ENCODE peak calls at places on chromosomes 12 and 14, in seven cellular contexts. G is body of pancreas; T is memory B cell; P is BJ; Y is activated naive CD8-positive, alpha-beta T cell treated with anti-CD3 and anti-CD28 coated beads, Interleukin-2, amount 10 ng/mL, durations not matched to agents 7 days and 5 days; Z is stimulated activated CD4-positive, alpha-beta T cell treated with anti-CD3 and anti-CD28 coated beads, Interleukin-12 subunit alpha, Interleukin-12 subunit beta, amount 100 ng/mL, for 4 hours; L is WTC11. M is an unnamed sample.

GRCh38 chr12:79847417-79847816 is 87.5 kb downstream of the PPP1R12A start:
- DNase-seq in P (no peak), Z (no peak), L (no peak), T (no peak), Y (no peak), G (no peak), M (no peak)

GRCh38 chr14:76900406-76901085 is 74.3 kb downstream of the LRRC74A start:
- DNase-seq in Y (no peak), P (no peak), Z (no peak), G (no peak), T (no peak), L (no peak), M (no peak)

GRCh38 chr12:113903381-113903863 is 62.7 kb downstream of the RBM19 start:
- DNase-seq in L (no peak), Z (no peak), P (peak; percentile 38), T (no peak), G (no peak), Y (no peak), M (no peak)

GRCh38 chr12:124740691-124741137 is 123.0 kb downstream of the SCARB1 start:
- DNase-seq in L (no peak), Y (no peak), G (peak; percentile 38), P (no peak), T (no peak), Z (peak; percentile 27), M (no peak)

GRCh38 chr12:17062296-17063061 is 456.5 kb upstream of the LMO3 start:
- DNase-seq in P (no peak), Z (no peak), L (no peak), Y (no peak), T (no peak), G (no peak), M (no peak)

GRCh38 chr12:37547611-37548010 is 769.0 kb upstream of the ALG10B start:
- DNase-seq in L (no peak), P (no peak), T (no peak), G (no peak), Y (no peak), Z (no peak), M (no peak)

GRCh38 chr14:56044196-56044595 is 74.0 kb upstream of the PELI2 start:
- DNase-seq in L (no peak), Z (no peak), Y (no peak), P (no peak), T (no peak), G (no peak), M (no peak)

GRCh38 chr12:67151891-67152290 is 117.3 kb upstream of the CAND1 start:
- DNase-seq in L (no peak), T (no peak), Z (no peak), P (no peak), Y (no peak), G (no peak), M (no peak)

GRCh38 chr12:570949-571794 is 92.1 kb downstream of the NINJ2 start:
- DNase-seq in T (no peak), Y (no peak), G (peak; percentile 50), L (peak; percentile 68), Z (no peak), P (no peak), M (peak; percentile 81)

GRCh38 chr12:49010092-49010668 is 8.4 kb downstream of the PRKAG1 start:
- DNase-seq in G (no peak), P (no peak), Y (no peak), Z (no peak), L (no peak), T (no peak), M (no peak)

GRCh38 chr12:28568709-28569108 is 378.5 kb downstream of the CCDC91 start:
- DNase-seq in Y (no peak), P (peak; percentile 59), Z (no peak), L (no peak), G (no peak), T (no peak), M (no peak)

GRCh38 chr12:6614513-6615177 is 7.5 kb upstream of the CHD4 start:
- DNase-seq in G (no peak), Y (no peak), P (no peak), T (no peak), L (no peak), Z (no peak), M (no peak)

GRCh38 chr14:102275866-102276265 is 29.1 kb downstream of the MOK start:
- DNase-seq in L (no peak), Z (no peak), P (no peak), T (no peak), Y (no peak), G (no peak), M (no peak)

GRCh38 chr14:72643317-72643801 is 250.5 kb downstream of the DPF3 start:
- DNase-seq in Y (no peak), Z (no peak), G (no peak), L (no peak), T (no peak), P (peak; percentile 94), M (no peak)

GRCh38 chr12:116964004-116964739 is 53.4 kb downstream of the FBXW8 start:
- DNase-seq in Z (no peak), T (no peak), L (no peak), G (no peak), Y (no peak), P (no peak), M (no peak)

GRCh38 chr14:74510955-74511354 is 17.4 kb downstream of the ISCA2 start:
- DNase-seq in Y (no peak), G (no peak), T (no peak), P (no peak), Z (no peak), L (no peak), M (no peak)

GRCh38 chr14:96040836-96041371 is 1.7 kb downstream of the C14orf132 start:
- DNase-seq in P (no peak), Z (no peak), T (no peak), Y (no peak), L (no peak), G (no peak), M (no peak)

GRCh38 chr12:121238604-121239334 is 28.8 kb downstream of the P2RX4 start:
- DNase-seq in P (no peak), T (no peak), Z (no peak), Y (no peak), L (peak; percentile 53), G (peak; percentile 38), M (peak; percentile 65)

GRCh38 chr12:124804011-124804621 is 59.5 kb downstream of the SCARB1 start:
- DNase-seq in Z (no peak), T (no peak), P (no peak), G (peak; percentile 26), L (peak; percentile 42), Y (no peak), M (peak; percentile 81)

GRCh38 chr14:81831128-81831815 is 297.6 kb upstream of the SEL1L start:
- DNase-seq in Y (no peak), T (no peak), P (no peak), Z (no peak), G (peak; percentile 56), L (no peak), M (no peak)

GRCh38 chr12:82425241-82425640 is 66.9 kb downstream of the METTL25 start:
- DNase-seq in T (no peak), Z (no peak), L (no peak), P (peak; percentile 4), G (no peak), Y (no peak), M (no peak)